ENCODE peak calls at places on chromosomes 2 and 18, in eight cellular contexts. D, Q, X, O, W, E, A and S are unnamed samples. For H3K27me3, the result is how much of the 10 kb centered on the place peaks cover.

GRCh38 chr2:231515603-231516002 is 14.6 kb downstream of the NMUR1 start:
- DNase-seq in Q (no peak), X (no peak), W (no peak), O (no peak), D (no peak), E (no peak), A (peak), S (no peak)

GRCh38 chr2:10884530-10885478 is 26.9 kb upstream of the KCNF1 start:
- DNase-seq in X (no peak), W (no peak), D (no peak), Q (no peak), O (no peak), E (no peak), A (peak), S (no peak)

GRCh38 chr2:9473308-9473984 is 905 bp upstream of the IAH1 start:
- DNase-seq in A (no peak), E (no peak), Q (no peak), D (peak), O (peak), W (peak), X (no peak), S (no peak)

GRCh38 chr18:5057348-5058012 is 139.6 kb downstream of the AKAIN1 start:
- DNase-seq in E (no peak), Q (peak), O (peak), X (peak), W (peak), D (peak), A (no peak), S (no peak)

GRCh38 chr2:202001826-202002225 is 31.8 kb upstream of the FZD7 start:
- DNase-seq in W (no peak), D (no peak), O (no peak), E (no peak), X (no peak), A (no peak), Q (no peak), S (no peak)

GRCh38 chr2:181036848-181037603 is 56.6 kb downstream of the UBE2E3 start:
- DNase-seq in E (no peak), X (peak), D (no peak), O (no peak), A (no peak), W (no peak), Q (no peak), S (no peak)

GRCh38 chr2:228245601-228246000 is 64.1 kb upstream of the SPHKAP start:
- DNase-seq in X (no peak), W (no peak), E (no peak), D (no peak), Q (no peak), A (no peak), O (no peak), S (no peak)

GRCh38 chr2:120750488-120751210 is 15.0 kb downstream of the GLI2 start:
- DNase-seq in A (peak), X (peak), Q (no peak), D (no peak), W (no peak), E (no peak), O (no peak), S (no peak)

GRCh38 chr2:64770137-64770780 is 116.5 kb upstream of the SERTAD2 start:
- DNase-seq in A (no peak), Q (no peak), D (no peak), E (no peak), O (no peak), W (no peak), X (peak), S (no peak)

GRCh38 chr2:176999331-176999730 is 213.3 kb upstream of the HNRNPA3 start:
- DNase-seq in Q (no peak), D (peak), E (no peak), O (no peak), A (no peak), X (peak), W (no peak), S (no peak)

GRCh38 chr2:201275991-201276390 is 15.7 kb downstream of the CASP8 start:
- DNase-seq in W (no peak), D (no peak), X (no peak), E (no peak), A (no peak), O (no peak), Q (no peak), S (no peak)

GRCh38 chr2:74525717-74526648 is at the start of gene DQX1:
- DNase-seq in A (no peak), O (no peak), D (no peak), X (peak), E (no peak), W (peak), Q (no peak), S (no peak)

GRCh38 chr2:133264951-133265949 is 303.0 kb downstream of the NCKAP5 start:
- DNase-seq in Q (peak), W (peak), D (peak), X (no peak), E (peak), O (peak), A (peak), S (no peak)

GRCh38 chr18:32483002-32483401 is 12.3 kb upstream of the GAREM1 start:
- DNase-seq in W (no peak), A (no peak), D (no peak), E (no peak), X (no peak), O (no peak), Q (no peak), S (no peak)

GRCh38 chr2:180246281-180246680 is 239.2 kb upstream of the CWC22 start:
- DNase-seq in Q (no peak), W (no peak), X (no peak), D (no peak), A (no peak), O (no peak), E (no peak), S (no peak)

GRCh38 chr2:107001964-107002696 is 116.2 kb upstream of the ST6GAL2 start:
- DNase-seq in E (no peak), Q (no peak), X (peak), D (no peak), W (no peak), O (no peak), A (no peak), S (no peak)

GRCh38 chr2:19348692-19349091 is 9.7 kb downstream of the OSR1 start:
- DNase-seq in W (no peak), E (no peak), A (no peak), Q (no peak), X (no peak), O (no peak), D (no peak), S (no peak)

GRCh38 chr2:118689874-118690273 is 157.6 kb downstream of the EN1 start:
- DNase-seq in Q (no peak), E (no peak), D (no peak), O (no peak), A (no peak), W (no peak), X (no peak), S (no peak)
- H3K27me3 ChIP-seq in Q (under half), E (under half), D (under half), O (under half), A (under half), W (under half), X (under half), S (under half)

GRCh38 chr2:99880148-99880983 is 262.0 kb downstream of the AFF3 start:
- DNase-seq in Q (no peak), X (peak), D (no peak), E (no peak), A (no peak), W (no peak), O (no peak), S (no peak)

GRCh38 chr2:99876956-99877355 is 265.4 kb downstream of the AFF3 start:
- DNase-seq in O (no peak), Q (no peak), A (no peak), D (no peak), W (no peak), E (no peak), X (no peak), S (no peak)

GRCh38 chr2:99877963-99878362 is 264.4 kb downstream of the AFF3 start:
- DNase-seq in W (no peak), D (no peak), X (no peak), E (no peak), A (no peak), Q (no peak), O (no peak), S (no peak)

GRCh38 chr2:99879481-99879880 is 262.9 kb downstream of the AFF3 start:
- DNase-seq in E (no peak), D (no peak), X (peak), Q (no peak), W (no peak), A (no peak), O (no peak), S (no peak)

DNA sequence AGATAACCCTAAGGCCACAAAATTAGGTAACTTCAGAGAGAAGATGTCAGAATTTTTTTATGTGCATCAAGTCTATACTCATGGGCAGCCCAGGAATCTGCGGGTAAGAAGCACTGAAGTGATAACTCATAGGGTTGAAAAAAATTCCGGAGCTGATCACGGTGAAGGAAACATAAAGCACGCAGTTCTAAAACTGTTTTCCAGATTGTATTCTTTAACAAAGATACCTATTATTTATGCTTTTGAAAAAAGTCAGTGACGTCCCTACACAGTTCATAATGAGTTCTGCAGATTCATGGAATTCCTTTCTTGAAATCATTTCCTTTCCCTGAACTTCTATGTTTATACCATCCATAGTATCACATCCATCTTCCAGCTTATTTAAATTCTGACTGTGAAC is 263.4 kb downstream of the AFF3 start:
- DNase-seq in E (no peak), X (peak), O (no peak), Q (no peak), A (no peak), W (no peak), D (no peak), S (no peak)
- TF ChIP-seq POLR2A in E (no peak), X (no peak), O (no peak), Q (no peak), A (no peak), W (no peak), D (no peak), S (no peak)

GRCh38 chr2:136448435-136448834 is 316.9 kb upstream of the THSD7B start:
- DNase-seq in Q (no peak), E (no peak), W (no peak), X (no peak), A (no peak), O (no peak), D (no peak), S (no peak)

GRCh38 chr2:136444323-136444722 is 321.0 kb upstream of the THSD7B start:
- DNase-seq in O (no peak), Q (no peak), W (no peak), A (no peak), E (no peak), X (no peak), D (no peak), S (no peak)

GRCh38 chr2:136448986-136449780 is 316.2 kb upstream of the THSD7B start:
- DNase-seq in D (no peak), O (no peak), E (no peak), Q (no peak), W (no peak), A (no peak), X (no peak), S (no peak)
- H3K27me3 ChIP-seq in D (under half), O (under half), E (under half), Q (under half), W (under half), A (under half), X (under half), S (under half)

DNA sequence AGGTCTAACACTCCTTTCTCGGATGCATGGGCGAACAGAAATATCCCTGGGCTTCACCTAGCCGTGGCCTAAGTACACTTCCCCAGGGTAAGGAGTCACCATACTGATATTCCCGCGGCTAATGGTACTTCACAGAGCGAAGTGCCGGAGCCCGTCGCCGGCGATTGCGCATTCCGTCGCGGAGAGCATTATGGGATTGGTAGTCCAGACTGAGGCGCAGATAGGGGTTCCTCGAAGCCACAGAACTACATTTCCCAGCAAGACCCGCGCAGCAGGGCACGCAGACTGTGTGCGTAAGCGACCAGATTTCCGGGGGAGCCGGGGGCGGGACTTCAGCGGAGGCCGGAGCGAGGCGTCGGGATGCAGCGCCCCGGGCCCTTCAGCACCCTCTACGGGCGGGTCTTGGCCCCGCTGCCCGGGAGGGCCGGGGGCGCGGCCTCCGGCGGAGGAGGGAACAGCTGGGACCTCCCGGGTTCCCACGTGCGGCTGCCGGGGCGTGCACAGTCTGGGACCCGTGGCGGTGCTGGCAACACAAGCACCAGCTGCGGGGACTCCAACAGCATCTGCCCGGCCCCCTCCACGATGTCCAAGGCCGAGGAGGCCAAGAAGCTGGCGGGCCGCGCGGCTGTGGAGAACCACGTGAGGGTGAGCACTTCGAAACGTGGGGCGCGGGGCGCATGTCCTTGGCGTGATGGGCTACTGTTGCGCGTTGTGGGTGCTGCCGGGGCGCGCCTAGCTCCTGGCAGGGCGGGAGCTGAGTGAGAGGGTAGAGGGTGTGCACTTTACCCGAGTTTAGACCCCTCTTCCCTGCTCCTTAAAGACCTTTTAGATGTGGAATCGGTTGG is at the start of gene RPIA:
- DNase-seq in O (peak), X (peak), E (peak), A (peak), D (peak), W (peak), Q (peak), S (peak)
- TF ChIP-seq POLR2A in O (peak), X (peak), E (peak), A (no peak), D (peak), W (peak), Q (no peak), S (peak)

GRCh38 chr2:240997856-240998705 is at the start of gene SNED1:
- DNase-seq in E (peak), D (peak), X (peak), A (peak), Q (peak), W (peak), O (peak), S (no peak)

GRCh38 chr2:240998706-240999000 is 235 bp downstream of the SNED1 start:
- DNase-seq in E (no peak), A (no peak), O (no peak), Q (no peak), X (no peak), D (no peak), W (no peak), S (no peak)

GRCh38 chr2:241000831-241001321 is 2.5 kb downstream of the SNED1 start:
- DNase-seq in W (no peak), E (no peak), D (peak), O (no peak), A (no peak), X (no peak), Q (no peak), S (no peak)

GRCh38 chr2:240999873-241000541 is 1.6 kb downstream of the SNED1 start:
- DNase-seq in Q (peak), D (no peak), O (no peak), A (peak), X (no peak), E (no peak), W (peak), S (no peak)

GRCh38 chr2:240999001-240999791 is 778 bp downstream of the SNED1 start:
- DNase-seq in X (no peak), O (peak), Q (peak), W (peak), D (no peak), E (no peak), A (peak), S (no peak)
- H3K27me3 ChIP-seq in X (under half), O (under half), Q (under half), W (under half), D (under half), E (under half), A (under half), S (under half)

GRCh38 chr18:48928787-48929186 is 22.0 kb downstream of the SMAD7 start:
- DNase-seq in X (peak), Q (peak), E (no peak), O (no peak), D (peak), W (peak), A (no peak), S (peak)
- TF ChIP-seq POLR2A in X (no peak), Q (no peak), E (no peak), O (no peak), D (no peak), W (peak), A (no peak), S (peak)

GRCh38 chr2:212607080-212607479 is 68.5 kb upstream of the ERBB4 start:
- DNase-seq in A (no peak), O (no peak), E (no peak), Q (no peak), D (no peak), W (no peak), X (no peak), S (no peak)
- H3K27me3 ChIP-seq in A (under half), O (under half), E (under half), Q (under half), D (under half), W (under half), X (under half), S (under half)